ENCODE peak calls at places on chromosome 14, in nine cellular contexts. T is foreskin keratinocyte; E is HCT116; G is hepatocyte; A is neural progenitor cell; Z is CD8-positive, alpha-beta T cell; Q is astrocyte of the spinal cord; V is A549; H is mesothelial cell of epicardium. I is an unnamed sample.

GRCh38 chr14:100032749-100033148 is 32.5 kb upstream of the EVL start:
- DNase-seq in T (no peak), E (no peak), G (no peak), A (no peak), Z (no peak), Q (no peak), V (no peak), H (no peak), I (no peak)

GRCh38 chr14:67199016-67199415 is 9.8 kb downstream of the GARIN2 start:
- DNase-seq in T (no peak), E (no peak), G (no peak), A (no peak), Z (no peak), Q (no peak), V (no peak), H (no peak), I (no peak)

GRCh38 chr14:51396222-51396815 is 156.3 kb downstream of the TMX1 start:
- DNase-seq in T (peak), E (no peak), G (no peak), A (no peak), Z (no peak), Q (peak), V (peak), H (no peak), I (peak)

GRCh38 chr14:83467811-83468210 is 1934.2 kb upstream of the SEL1L start:
- DNase-seq in T (peak), E (no peak), G (no peak), A (no peak), Z (no peak), Q (peak), V (no peak), H (no peak), I (peak)

GRCh38 chr14:53619625-53620324 is 336.9 kb downstream of the BMP4 start:
- DNase-seq in T (peak), E (no peak), G (no peak), A (no peak), Z (no peak), Q (peak), V (no peak), H (no peak), I (no peak)

GRCh38 chr14:43503508-43503907 is 1003.6 kb downstream of the FSCB start:
- DNase-seq in T (no peak), E (no peak), G (peak), A (no peak), Z (no peak), Q (no peak), V (no peak), H (no peak), I (no peak)

GRCh38 chr14:87351007-87351406 is 642.0 kb downstream of the GALC start:
- DNase-seq in T (peak), E (no peak), G (no peak), A (no peak), Z (no peak), Q (no peak), V (no peak), H (no peak), I (no peak)

GRCh38 chr14:56199095-56199975 is 81.1 kb downstream of the PELI2 start:
- DNase-seq in T (no peak), E (no peak), G (peak), A (no peak), Z (no peak), Q (peak), V (peak), H (no peak), I (peak)

GRCh38 chr14:36365766-36366165 is 45.3 kb upstream of the MBIP start:
- DNase-seq in T (no peak), E (no peak), G (no peak), A (no peak), Z (no peak), Q (no peak), V (no peak), H (no peak), I (no peak)

GRCh38 chr14:70045715-70046535 is 142.8 kb downstream of the SLC8A3 start:
- DNase-seq in T (peak), E (peak), G (peak), A (peak), Z (no peak), Q (peak), V (peak), H (peak), I (no peak)

GRCh38 chr14:101231828-101232227 is 328.3 kb upstream of the RTL1 start:
- DNase-seq in T (no peak), E (no peak), G (no peak), A (no peak), Z (no peak), Q (no peak), V (no peak), H (no peak), I (no peak)

GRCh38 chr14:42140831-42141279 is 534.2 kb downstream of the LRFN5 start:
- DNase-seq in T (peak), E (no peak), G (no peak), A (no peak), Z (no peak), Q (peak), V (peak), H (no peak), I (peak)

GRCh38 chr14:89509891-89510290 is 92.9 kb upstream of the FOXN3 start:
- DNase-seq in T (peak), E (no peak), G (no peak), A (no peak), Z (no peak), Q (peak), V (no peak), H (no peak), I (no peak)

GRCh38 chr14:36317650-36318049 is 2.8 kb downstream of the MBIP start:
- DNase-seq in T (peak), E (no peak), G (no peak), A (no peak), Z (no peak), Q (no peak), V (peak), H (no peak), I (no peak)

GRCh38 chr14:54226103-54226502 is 170.7 kb upstream of the CDKN3 start:
- DNase-seq in T (peak), E (no peak), G (no peak), A (no peak), Z (no peak), Q (no peak), V (no peak), H (no peak), I (no peak)

GRCh38 chr14:22200977-22201605 is 387.9 kb downstream of the DAD1 start:
- DNase-seq in T (peak), E (peak), G (peak), A (peak), Z (no peak), Q (peak), V (peak), H (no peak), I (peak)

GRCh38 chr14:90864741-90865140 is 48.5 kb upstream of the TTC7B start:
- DNase-seq in T (no peak), E (no peak), G (no peak), A (no peak), Z (no peak), Q (no peak), V (no peak), H (no peak), I (no peak)

GRCh38 chr14:98177551-98177950 is 1094.4 kb downstream of the BCL11B start:
- DNase-seq in T (no peak), E (no peak), G (no peak), A (no peak), Z (no peak), Q (no peak), V (no peak), H (no peak), I (no peak)

DNA sequence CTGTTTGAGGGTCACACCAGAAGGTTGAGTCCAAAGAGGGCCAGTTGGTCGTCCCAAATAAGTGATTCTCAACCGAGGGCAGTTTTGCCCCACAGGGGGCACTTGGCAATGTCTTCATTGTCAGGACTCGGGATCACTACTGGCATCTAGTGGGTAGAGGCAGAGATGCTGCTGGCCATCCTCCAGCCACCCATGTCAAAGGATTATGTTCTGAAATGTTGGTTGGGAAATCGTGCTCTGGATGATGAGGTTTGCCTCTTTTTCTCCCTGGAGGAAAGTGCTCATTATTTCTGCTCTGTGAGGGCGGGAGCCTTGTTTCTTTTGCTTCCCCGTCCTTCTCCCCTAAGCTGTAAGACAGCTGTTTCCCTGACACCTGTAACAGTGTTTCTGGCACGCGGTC is 3.6 kb downstream of the ZNF839 start:
- DNase-seq in T (peak), E (peak), G (peak), A (peak), Z (no peak), Q (peak), V (peak), H (no peak), I (no peak)
- TF ChIP-seq CTCF in T (peak), E (peak), G (peak), A (peak), Z (no peak), Q (peak), V (peak), H (no peak), I (peak)

DNA sequence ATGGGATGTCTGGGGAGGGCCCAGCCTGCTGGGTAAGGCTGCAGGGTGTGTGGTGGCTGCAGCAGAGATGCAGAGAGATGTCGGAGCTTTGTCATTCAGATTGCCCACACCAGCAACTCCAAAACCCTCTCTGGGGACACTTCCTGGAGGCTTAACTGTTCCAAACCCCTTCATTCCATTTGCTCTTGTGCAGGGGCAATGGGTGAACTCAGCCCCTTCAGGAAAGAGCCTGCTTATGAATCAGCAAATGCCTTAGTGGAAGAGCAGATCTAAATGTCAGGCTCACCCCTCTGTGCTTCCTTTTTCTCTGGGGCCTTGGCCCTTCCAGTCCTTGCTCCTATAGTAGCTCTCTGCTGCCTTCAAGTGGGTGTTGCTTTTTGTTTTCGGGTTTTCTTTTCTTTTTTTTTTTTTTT is 36.7 kb upstream of the GPATCH2L start:
- DNase-seq in T (no peak), E (no peak), G (no peak), A (no peak), Z (no peak), Q (no peak), V (no peak), H (no peak), I (no peak)
- TF ChIP-seq CTCF in T (no peak), E (no peak), G (no peak), A (peak), Z (no peak), Q (no peak), V (no peak), H (no peak), I (peak)

GRCh38 chr14:93975791-93976476 is 436 bp downstream of the ASB2 start:
- DNase-seq in T (no peak), E (no peak), G (no peak), A (no peak), Z (no peak), Q (no peak), V (no peak), H (no peak), I (no peak)
- TF ChIP-seq CTCF in T (no peak), E (no peak), G (no peak), A (no peak), Z (no peak), Q (no peak), V (no peak), H (no peak), I (no peak)

DNA sequence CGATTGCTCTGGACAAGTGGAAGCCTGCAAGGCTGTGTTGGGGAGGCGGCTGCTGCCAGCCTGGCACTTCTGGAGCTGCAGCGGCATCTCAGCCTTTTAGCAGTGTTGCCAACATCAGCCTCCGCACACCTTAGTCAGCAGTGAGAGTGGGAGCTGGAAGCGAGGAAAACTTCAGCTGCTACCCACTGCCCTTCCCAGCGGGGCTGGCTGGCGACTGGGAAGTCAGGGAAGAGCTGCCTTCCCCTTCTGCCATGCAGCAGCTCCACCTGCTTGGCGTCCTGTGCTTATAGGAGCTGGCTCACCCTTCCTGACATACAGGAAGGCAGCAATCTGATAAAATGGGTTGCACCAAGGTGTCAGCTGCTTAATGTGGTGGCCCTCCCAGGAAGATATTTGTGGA is 15.4 kb upstream of the PLEKHG3 start:
- DNase-seq in T (no peak), E (no peak), G (no peak), A (no peak), Z (no peak), Q (no peak), V (no peak), H (no peak), I (no peak)
- TF ChIP-seq CTCF in T (no peak), E (no peak), G (no peak), A (no peak), Z (no peak), Q (no peak), V (no peak), H (no peak), I (no peak)

GRCh38 chr14:105012171-105012985 is 8.5 kb downstream of the CDCA4 start:
- DNase-seq in T (no peak), E (no peak), G (no peak), A (no peak), Z (no peak), Q (no peak), V (peak), H (no peak), I (no peak)
- TF ChIP-seq CTCF in T (peak), E (peak), G (no peak), A (peak), Z (no peak), Q (peak), V (peak), H (no peak), I (peak)

DNA sequence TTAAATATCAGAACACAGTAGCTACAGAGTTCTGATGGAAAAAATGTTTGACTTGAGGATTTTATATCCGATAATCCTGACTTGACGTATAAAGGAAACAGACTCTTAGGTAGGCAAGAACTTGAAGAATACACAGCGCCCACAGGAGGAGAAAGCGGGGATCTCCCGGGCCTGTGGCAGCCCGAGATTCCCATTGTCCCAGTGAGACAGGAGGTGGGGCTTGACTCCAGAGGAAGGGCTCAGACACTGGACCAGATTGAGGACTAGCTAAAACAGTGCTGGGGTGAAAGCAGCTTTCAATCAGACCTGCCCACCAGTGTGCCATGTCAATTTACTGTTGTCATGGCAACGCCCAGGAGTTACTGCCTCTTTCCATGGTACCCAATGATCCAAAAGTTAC is 51.1 kb upstream of the C14orf180 start:
- DNase-seq in T (no peak), E (no peak), G (no peak), A (no peak), Z (no peak), Q (no peak), V (no peak), H (no peak), I (no peak)
- TF ChIP-seq CTCF in T (no peak), E (no peak), G (no peak), A (no peak), Z (no peak), Q (no peak), V (no peak), H (no peak), I (no peak)

GRCh38 chr14:59511916-59512530 is 27.7 kb downstream of the JKAMP start:
- DNase-seq in T (no peak), E (no peak), G (no peak), A (peak), Z (no peak), Q (no peak), V (peak), H (no peak), I (no peak)
- TF ChIP-seq CTCF in T (peak), E (peak), G (peak), A (peak), Z (peak), Q (peak), V (peak), H (no peak), I (peak)

I was measured in HFF-Myc.